ENCODE peak calls at places on chromosome 11, in five cellular contexts. C is GM18507, R is pons, M is iris pigment epithelial cell, A is hypothalamus. U is an unnamed sample.

GRCh38 chr11:37689951-37690350 is 1091.9 kb upstream of the RAG2 start:
- DNase-seq in A (no peak), R (no peak), M (peak), C (no peak), U (peak)

GRCh38 chr11:94933225-94934130 is 39.9 kb downstream of the CWC15 start:
- DNase-seq in C (no peak), A (no peak), M (peak), R (peak), U (peak)

GRCh38 chr11:65778901-65779668 is 1.7 kb downstream of the AP5B1 start:
- DNase-seq in C (no peak), M (no peak), R (no peak), A (no peak), U (no peak)

GRCh38 chr11:2386591-2386990 is 9.5 kb downstream of the CD81 start:
- DNase-seq in R (no peak), A (no peak), C (no peak), M (no peak), U (no peak)

GRCh38 chr11:99015634-99016454 is 4.9 kb upstream of the CNTN5 start:
- DNase-seq in C (no peak), R (peak), M (peak), A (no peak), U (peak)

GRCh38 chr11:66011785-66012303 is at the start of gene CST6:
- DNase-seq in C (no peak), A (no peak), R (no peak), M (no peak), U (no peak)

GRCh38 chr11:94766656-94767291 is 1.4 kb upstream of the AMOTL1 start:
- DNase-seq in A (no peak), C (no peak), R (no peak), M (no peak), U (no peak)

GRCh38 chr11:57150454-57150917 is 31.3 kb upstream of the LRRC55 start:
- DNase-seq in M (peak), R (no peak), A (no peak), C (no peak), U (peak)

GRCh38 chr11:64537876-64538275 is 53.1 kb upstream of the SLC22A12 start:
- DNase-seq in A (no peak), R (no peak), M (no peak), C (no peak), U (no peak)

GRCh38 chr11:43582837-43583462 is 97.6 kb upstream of the HSD17B12 start:
- DNase-seq in A (no peak), R (no peak), M (no peak), C (no peak), U (peak)

GRCh38 chr11:78213526-78214330 is 25.0 kb downstream of the USP35 start:
- DNase-seq in M (no peak), R (no peak), C (no peak), A (no peak), U (no peak)

GRCh38 chr11:64245797-64246623 is 733 bp downstream of the PPP1R14B start:
- DNase-seq in C (no peak), R (no peak), M (peak), A (peak), U (peak)

GRCh38 chr11:32435947-32436750 is 810 bp upstream of the WT1 start:
- DNase-seq in C (no peak), M (no peak), R (no peak), A (no peak), U (no peak)

GRCh38 chr11:66048525-66049313 is at the start of gene GAL3ST3:
- DNase-seq in A (no peak), R (no peak), M (no peak), C (no peak), U (peak)

GRCh38 chr11:47207459-47207858 is 7.3 kb upstream of the DDB2 start:
- DNase-seq in A (no peak), C (no peak), M (no peak), R (no peak), U (no peak)

GRCh38 chr11:45156201-45156600 is 9.8 kb downstream of the PRDM11 start:
- DNase-seq in R (no peak), C (no peak), A (no peak), M (no peak), U (no peak)

GRCh38 chr11:113162590-113162961 is 151.8 kb upstream of the TTC12 start:
- DNase-seq in R (peak), C (no peak), A (no peak), M (no peak), U (peak)

GRCh38 chr11:130178441-130178971 is 18.9 kb downstream of the ST14 start:
- DNase-seq in A (no peak), C (no peak), M (no peak), R (no peak), U (no peak)

GRCh38 chr11:16184588-16184987 is 171.8 kb downstream of the SOX6 start:
- DNase-seq in C (no peak), R (peak), M (peak), A (no peak), U (peak)

GRCh38 chr11:57501951-57502350 is 13.6 kb downstream of the SLC43A1 start:
- DNase-seq in A (no peak), C (no peak), R (peak), M (peak), U (no peak)